ENCODE peak calls at places on chromosomes 7 and 10, in four cellular contexts. F is CD8-positive, alpha-beta memory T cell; X is stomach; A is WERI-Rb-1. W is an unnamed sample.

GRCh38 chr7:22251906-22252495 is 105.0 kb downstream of the RAPGEF5 start:
- DNase-seq in F (no peak), X (no peak), A (no peak), W (no peak)

GRCh38 chr10:110802551-110803238 is 69.0 kb upstream of the PDCD4 start:
- DNase-seq in F (no peak), X (peak), A (no peak), W (no peak)

GRCh38 chr10:112827951-112828350 is 122.1 kb upstream of the TCF7L2 start:
- DNase-seq in F (no peak), X (no peak), A (no peak), W (no peak)

GRCh38 chr7:97006146-97006950 is 995 bp downstream of the DLX6 start:
- DNase-seq in F (no peak), X (peak), A (peak), W (peak)

GRCh38 chr7:19713676-19714075 is 4.8 kb upstream of the POLR1F start:
- DNase-seq in F (peak), X (no peak), A (peak), W (peak)

GRCh38 chr7:47819054-47819920 is 129.0 kb downstream of the PKD1L1 start:
- DNase-seq in F (no peak), X (peak), A (peak), W (no peak)

GRCh38 chr7:116588641-116589594 is 64.1 kb downstream of the CAV1 start:
- DNase-seq in F (no peak), X (no peak), A (no peak), W (peak)

GRCh38 chr7:130350945-130351663 is 6.5 kb downstream of the CPA5 start:
- DNase-seq in F (no peak), X (no peak), A (peak), W (no peak)

GRCh38 chr7:154426778-154427177 is 374.6 kb downstream of the DPP6 start:
- DNase-seq in F (no peak), X (no peak), A (no peak), W (no peak)

GRCh38 chr7:5549096-5549896 is 125.7 kb upstream of the TNRC18 start:
- DNase-seq in F (no peak), X (peak), A (no peak), W (no peak)

GRCh38 chr10:12195603-12196506 is at the start of the genes CDC123 and NUDT5:
- DNase-seq in F (peak), X (peak), A (peak), W (peak)

GRCh38 chr7:83850037-83850619 is 201.2 kb upstream of the SEMA3E start:
- DNase-seq in F (no peak), X (no peak), A (no peak), W (no peak)

GRCh38 chr7:3201306-3201705 is 99.7 kb upstream of the SDK1 start:
- DNase-seq in F (no peak), X (no peak), A (no peak), W (no peak)

GRCh38 chr7:1924185-1924817 is 254.2 kb downstream of the ELFN1 start:
- DNase-seq in F (no peak), X (no peak), A (no peak), W (no peak)

GRCh38 chr10:70850097-70850496 is 34.3 kb downstream of the SGPL1 start:
- DNase-seq in F (no peak), X (no peak), A (no peak), W (no peak)

GRCh38 chr7:95246935-95247370 is 77.4 kb downstream of the PON1 start:
- DNase-seq in F (no peak), X (peak), A (peak), W (no peak)

GRCh38 chr7:63900394-63901203 is 98.0 kb upstream of the ZNF722 start:
- DNase-seq in F (peak), X (peak), A (no peak), W (peak)

GRCh38 chr10:87705339-87705738 is 45.7 kb downstream of the PAPSS2 start:
- DNase-seq in F (no peak), X (no peak), A (no peak), W (no peak)

GRCh38 chr10:15678851-15679250 is 40.9 kb downstream of the ITGA8 start:
- DNase-seq in F (no peak), X (no peak), A (no peak), W (no peak)
- H3K27ac ChIP-seq in F (no peak), X (no peak), A (no peak), W (no peak)

DNA sequence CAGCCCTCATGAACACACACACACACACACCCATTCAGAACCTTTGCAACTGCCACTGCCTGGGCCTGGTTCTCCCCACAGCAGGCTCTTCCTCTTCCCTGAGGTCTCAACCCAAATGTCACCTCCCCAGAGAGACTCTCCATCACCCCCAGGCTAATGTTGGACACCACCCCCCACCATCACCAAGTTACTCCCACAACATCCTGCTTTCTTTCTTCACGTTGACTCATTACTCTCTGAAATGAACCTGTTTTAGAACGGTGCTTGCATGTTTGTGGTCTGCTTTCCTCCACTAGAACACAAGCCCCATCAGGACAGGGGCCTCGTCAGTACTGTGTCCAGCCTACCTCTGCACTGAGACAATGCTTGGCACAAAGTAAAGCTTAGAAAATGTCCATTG is 16.0 kb downstream of the AFAP1L2 start:
- DNase-seq in F (no peak), X (no peak), A (no peak), W (no peak)
- H3K27ac ChIP-seq in F (no peak), X (no peak), A (no peak), W (no peak)

GRCh38 chr7:75987026-75987804 is 7.2 kb downstream of the TMEM120A start:
- DNase-seq in F (no peak), X (no peak), A (no peak), W (no peak)
- H3K27ac ChIP-seq in F (no peak), X (peak), A (no peak), W (no peak)

GRCh38 chr7:151040616-151041375 is 7.5 kb upstream of the ASIC3 start:
- DNase-seq in F (no peak), X (no peak), A (no peak), W (no peak)

GRCh38 chr7:151035024-151035717 is 6.9 kb downstream of the ABCB8 start:
- DNase-seq in F (no peak), X (no peak), A (no peak), W (no peak)

GRCh38 chr7:151039850-151040548 is 8.3 kb upstream of the ASIC3 start:
- DNase-seq in F (no peak), X (no peak), A (peak), W (no peak)

GRCh38 chr7:151035902-151036301 is 7.7 kb downstream of the ABCB8 start:
- DNase-seq in F (no peak), X (no peak), A (no peak), W (no peak)

GRCh38 chr7:151038951-151039849 is 9.1 kb upstream of the ASIC3 start:
- DNase-seq in F (no peak), X (peak), A (peak), W (no peak)
- H3K27ac ChIP-seq in F (peak), X (peak), A (peak), W (no peak)

GRCh38 chr10:5095687-5096086 is 1.5 kb downstream of the AKR1C3 start:
- DNase-seq in F (no peak), X (no peak), A (no peak), W (no peak)
- H3K27ac ChIP-seq in F (no peak), X (peak), A (no peak), W (no peak)

GRCh38 chr7:17485368-17485767 is 186.9 kb downstream of the AHR start:
- DNase-seq in F (no peak), X (no peak), A (no peak), W (no peak)

GRCh38 chr7:17488829-17489228 is 190.4 kb downstream of the AHR start:
- DNase-seq in F (no peak), X (no peak), A (no peak), W (no peak)

GRCh38 chr7:17487343-17487742 is 188.9 kb downstream of the AHR start:
- DNase-seq in F (no peak), X (no peak), A (no peak), W (no peak)

GRCh38 chr7:17485905-17486304 is 187.5 kb downstream of the AHR start:
- DNase-seq in F (no peak), X (no peak), A (no peak), W (no peak)

DNA sequence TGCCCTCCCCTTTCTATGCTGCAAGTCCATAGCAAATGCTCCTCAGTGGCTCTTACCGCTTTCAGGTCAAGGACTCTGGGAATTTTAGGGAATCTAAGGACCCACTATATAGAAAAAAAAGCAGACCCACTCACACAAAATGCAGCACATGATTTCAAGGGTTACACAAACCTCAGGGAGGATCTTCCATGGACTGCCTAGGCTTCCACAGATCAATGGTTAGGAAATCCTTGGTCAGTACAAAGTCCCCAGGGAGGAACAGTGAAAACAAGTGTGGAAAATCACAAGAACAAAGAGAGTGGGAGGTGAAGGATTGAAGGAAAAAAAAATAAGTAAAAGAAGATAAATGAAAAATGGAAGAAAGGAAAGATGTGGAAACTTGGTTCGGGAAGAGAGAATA is 188.4 kb downstream of the AHR start:
- DNase-seq in F (no peak), X (no peak), A (no peak), W (no peak)
- H3K27ac ChIP-seq in F (no peak), X (no peak), A (no peak), W (no peak)

GRCh38 chr7:103687272-103687671 is 241.3 kb upstream of the SLC26A5 start:
- DNase-seq in F (no peak), X (no peak), A (no peak), W (no peak)

GRCh38 chr7:103689262-103689661 is 243.3 kb upstream of the SLC26A5 start:
- DNase-seq in F (no peak), X (no peak), A (no peak), W (no peak)

GRCh38 chr7:103687981-103688380 is 242.0 kb upstream of the SLC26A5 start:
- DNase-seq in F (no peak), X (no peak), A (no peak), W (no peak)

GRCh38 chr7:103683348-103683747 is 237.3 kb upstream of the SLC26A5 start:
- DNase-seq in F (no peak), X (no peak), A (no peak), W (no peak)

GRCh38 chr7:103685646-103686418 is 239.8 kb upstream of the SLC26A5 start:
- DNase-seq in F (no peak), X (no peak), A (no peak), W (no peak)
- H3K27ac ChIP-seq in F (no peak), X (no peak), A (no peak), W (no peak)

GRCh38 chr10:79101560-79101971 is 32.8 kb downstream of the ZMIZ1 start:
- DNase-seq in F (no peak), X (no peak), A (no peak), W (no peak)
- H3K27ac ChIP-seq in F (no peak), X (peak), A (peak), W (no peak)